ENCODE peak calls at places on chromosomes 12 and 14, in seven cellular contexts. One of them, this sample, is unnamed.

GRCh38 chr12:25557830-25558436 is 4.8 kb upstream of the LMNTD1 start:
- DNase-seq in cardiac fibroblast: peak; percentile 75
- DNase-seq in GM04504: peak; percentile 15
- DNase-seq in GM04503: no peak
- DNase-seq in NCI-H69: peak; percentile 57
- DNase-seq in T-helper 9 cell: no peak
- DNase-seq in H1: no peak
- DNase-seq in this sample: peak; percentile 32

GRCh38 chr14:86935241-86935640 is 1057.7 kb downstream of the GALC start:
- DNase-seq in cardiac fibroblast: no peak
- DNase-seq in GM04504: no peak
- DNase-seq in GM04503: no peak
- DNase-seq in NCI-H69: no peak
- DNase-seq in T-helper 9 cell: no peak
- DNase-seq in H1: no peak
- DNase-seq in this sample: no peak

GRCh38 chr14:31529053-31529452 is 32.2 kb upstream of the NUBPL start:
- DNase-seq in cardiac fibroblast: peak; percentile 18
- DNase-seq in GM04504: no peak
- DNase-seq in GM04503: no peak
- DNase-seq in NCI-H69: no peak
- DNase-seq in T-helper 9 cell: no peak
- DNase-seq in H1: no peak
- DNase-seq in this sample: no peak

GRCh38 chr14:22900088-22900799 is 17.2 kb downstream of the REM2 start:
- DNase-seq in cardiac fibroblast: peak; percentile 85
- DNase-seq in GM04504: peak; percentile 52
- DNase-seq in GM04503: no peak
- DNase-seq in NCI-H69: peak; percentile 70
- DNase-seq in T-helper 9 cell: peak; percentile 22
- DNase-seq in H1: peak; percentile 58
- DNase-seq in this sample: peak; percentile 31

GRCh38 chr12:116247377-116247776 is 30.1 kb downstream of the MED13L start:
- DNase-seq in cardiac fibroblast: peak; percentile 43
- DNase-seq in GM04504: no peak
- DNase-seq in GM04503: no peak
- DNase-seq in NCI-H69: no peak
- DNase-seq in T-helper 9 cell: no peak
- DNase-seq in H1: no peak
- DNase-seq in this sample: no peak

GRCh38 chr14:33737446-33737845 is 213.4 kb downstream of the EGLN3 start:
- DNase-seq in cardiac fibroblast: peak; percentile 63
- DNase-seq in GM04504: peak; percentile 81
- DNase-seq in GM04503: peak; percentile 86
- DNase-seq in NCI-H69: no peak
- DNase-seq in T-helper 9 cell: no peak
- DNase-seq in H1: no peak
- DNase-seq in this sample: peak; percentile 7

GRCh38 chr12:53785161-53785560 is 33.4 kb upstream of the CISTR start:
- DNase-seq in cardiac fibroblast: no peak
- DNase-seq in GM04504: no peak
- DNase-seq in GM04503: no peak
- DNase-seq in NCI-H69: no peak
- DNase-seq in T-helper 9 cell: no peak
- DNase-seq in H1: no peak
- DNase-seq in this sample: no peak

GRCh38 chr12:124524231-124524925 is 43.0 kb downstream of the NCOR2 start:
- DNase-seq in cardiac fibroblast: peak; percentile 77
- DNase-seq in GM04504: peak; percentile 79
- DNase-seq in GM04503: peak; percentile 83
- DNase-seq in NCI-H69: no peak
- DNase-seq in T-helper 9 cell: no peak
- DNase-seq in H1: no peak
- DNase-seq in this sample: no peak

GRCh38 chr12:12461281-12461922 is 101.3 kb downstream of the DUSP16 start:
- DNase-seq in cardiac fibroblast: no peak
- DNase-seq in GM04504: no peak
- DNase-seq in GM04503: no peak
- DNase-seq in NCI-H69: no peak
- DNase-seq in T-helper 9 cell: no peak
- DNase-seq in H1: no peak
- DNase-seq in this sample: no peak

GRCh38 chr14:26719514-26719913 is 121.7 kb upstream of the NOVA1 start:
- DNase-seq in cardiac fibroblast: peak; percentile 77
- DNase-seq in GM04504: no peak
- DNase-seq in GM04503: no peak
- DNase-seq in NCI-H69: no peak
- DNase-seq in T-helper 9 cell: no peak
- DNase-seq in H1: no peak
- DNase-seq in this sample: no peak

This sample was measured in HTR-8/SVneo.